ENCODE peak calls at places on chromosome 5, in five cellular contexts. One of them, this sample, is unnamed. For H3K9me3 and H3K4me1, the result is how much of the 10 kb centered on the place peaks cover.

GRCh38 chr5:83475540-83476469 is 4.3 kb downstream of the VCAN start:
- DNase-seq in PC-9: no peak
- DNase-seq in hepatocyte: no peak
- DNase-seq in esophagus muscularis mucosa: no peak
- DNase-seq in aorta: no peak
- DNase-seq in this sample: no peak

GRCh38 chr5:1008451-1009358 is at the start of gene NKD2:
- DNase-seq in hepatocyte: peak
- DNase-seq in aorta: peak
- DNase-seq in esophagus muscularis mucosa: no peak
- DNase-seq in PC-9: no peak
- DNase-seq in this sample: no peak

GRCh38 chr5:137231535-137231934 is 267.6 kb downstream of the SPOCK1 start:
- DNase-seq in esophagus muscularis mucosa: no peak
- DNase-seq in PC-9: peak
- DNase-seq in aorta: no peak
- DNase-seq in hepatocyte: no peak
- DNase-seq in this sample: no peak

GRCh38 chr5:97452646-97453045 is 269.6 kb upstream of the RIOK2 start:
- DNase-seq in aorta: no peak
- DNase-seq in hepatocyte: no peak
- DNase-seq in PC-9: no peak
- DNase-seq in esophagus muscularis mucosa: no peak
- DNase-seq in this sample: no peak

GRCh38 chr5:167643616-167644015 is 647.8 kb upstream of the WWC1 start:
- DNase-seq in hepatocyte: no peak
- DNase-seq in PC-9: no peak
- DNase-seq in aorta: no peak
- DNase-seq in esophagus muscularis mucosa: no peak
- DNase-seq in this sample: no peak

GRCh38 chr5:37889612-37890317 is 49.9 kb upstream of the GDNF start:
- DNase-seq in PC-9: no peak
- DNase-seq in hepatocyte: no peak
- DNase-seq in esophagus muscularis mucosa: no peak
- DNase-seq in aorta: no peak
- DNase-seq in this sample: no peak

GRCh38 chr5:172837640-172838039 is 3.6 kb downstream of the ERGIC1 start:
- DNase-seq in hepatocyte: peak
- DNase-seq in esophagus muscularis mucosa: no peak
- DNase-seq in aorta: peak
- DNase-seq in PC-9: no peak
- DNase-seq in this sample: peak

GRCh38 chr5:10566556-10567068 is 2.7 kb downstream of the ANKRD33B start:
- DNase-seq in aorta: no peak
- DNase-seq in PC-9: no peak
- DNase-seq in hepatocyte: no peak
- DNase-seq in esophagus muscularis mucosa: no peak
- DNase-seq in this sample: no peak

GRCh38 chr5:33372721-33373120 is 68.0 kb upstream of the TARS1 start:
- DNase-seq in PC-9: no peak
- DNase-seq in aorta: no peak
- DNase-seq in esophagus muscularis mucosa: no peak
- DNase-seq in hepatocyte: no peak
- DNase-seq in this sample: no peak

GRCh38 chr5:167802755-167803431 is 488.6 kb upstream of the WWC1 start:
- DNase-seq in PC-9: peak
- DNase-seq in aorta: no peak
- DNase-seq in esophagus muscularis mucosa: no peak
- DNase-seq in hepatocyte: no peak
- DNase-seq in this sample: no peak

GRCh38 chr5:74272831-74273545 is 367.5 kb downstream of the ENC1 start:
- DNase-seq in esophagus muscularis mucosa: peak
- DNase-seq in hepatocyte: no peak
- DNase-seq in PC-9: no peak
- DNase-seq in aorta: no peak
- DNase-seq in this sample: no peak

GRCh38 chr5:73106335-73106734 is 14.0 kb upstream of the TMEM171 start:
- DNase-seq in esophagus muscularis mucosa: no peak
- DNase-seq in PC-9: no peak
- DNase-seq in aorta: no peak
- DNase-seq in hepatocyte: no peak
- DNase-seq in this sample: no peak

GRCh38 chr5:51381801-51382507 is 1.3 kb upstream of the ISL1 start:
- DNase-seq in hepatocyte: no peak
- DNase-seq in aorta: no peak
- DNase-seq in esophagus muscularis mucosa: no peak
- DNase-seq in PC-9: no peak
- DNase-seq in this sample: no peak

GRCh38 chr5:175845229-175845628 is 26.1 kb upstream of the CPLX2 start:
- DNase-seq in aorta: no peak
- DNase-seq in esophagus muscularis mucosa: no peak
- DNase-seq in PC-9: no peak
- DNase-seq in hepatocyte: no peak
- DNase-seq in this sample: no peak

GRCh38 chr5:10685103-10685502 is 75.9 kb downstream of the DAP start:
- DNase-seq in PC-9: no peak
- DNase-seq in hepatocyte: no peak
- DNase-seq in esophagus muscularis mucosa: no peak
- DNase-seq in aorta: no peak
- DNase-seq in this sample: no peak

GRCh38 chr5:176542135-176542595 is 5.0 kb upstream of the RNF44 start:
- DNase-seq in aorta: no peak
- DNase-seq in esophagus muscularis mucosa: no peak
- DNase-seq in hepatocyte: no peak
- DNase-seq in PC-9: no peak
- DNase-seq in this sample: peak

GRCh38 chr5:103674321-103674720 is 111.7 kb upstream of the NUDT12 start:
- DNase-seq in esophagus muscularis mucosa: no peak
- DNase-seq in hepatocyte: no peak
- DNase-seq in PC-9: no peak
- DNase-seq in aorta: no peak
- DNase-seq in this sample: no peak

GRCh38 chr5:102796014-102796413 is 40.9 kb downstream of the PAM start:
- DNase-seq in aorta: no peak
- DNase-seq in hepatocyte: no peak
- DNase-seq in PC-9: no peak
- DNase-seq in esophagus muscularis mucosa: no peak
- DNase-seq in this sample: no peak

GRCh38 chr5:58458851-58459275 is 1.0 kb downstream of the PLK2 start:
- DNase-seq in hepatocyte: peak
- DNase-seq in aorta: no peak
- DNase-seq in PC-9: peak
- DNase-seq in esophagus muscularis mucosa: no peak
- DNase-seq in this sample: peak

GRCh38 chr5:176491056-176491646 is 43.0 kb downstream of the FAF2 start:
- DNase-seq in hepatocyte: no peak
- DNase-seq in aorta: no peak
- DNase-seq in PC-9: no peak
- DNase-seq in esophagus muscularis mucosa: no peak
- DNase-seq in this sample: no peak

GRCh38 chr5:178941361-178941760 is 363 bp downstream of the ZNF454 start:
- DNase-seq in esophagus muscularis mucosa: no peak
- DNase-seq in PC-9: no peak
- DNase-seq in hepatocyte: no peak
- DNase-seq in aorta: no peak
- DNase-seq in this sample: peak
- H3K9me3 ChIP-seq in esophagus muscularis mucosa: under half
- H3K9me3 ChIP-seq in PC-9: under half
- H3K9me3 ChIP-seq in hepatocyte: under half
- H3K9me3 ChIP-seq in aorta: under half
- H3K9me3 ChIP-seq in this sample: under half

GRCh38 chr5:142871056-142871879 is 101.1 kb downstream of the ARHGAP26 start:
- DNase-seq in PC-9: no peak
- DNase-seq in esophagus muscularis mucosa: no peak
- DNase-seq in aorta: no peak
- DNase-seq in hepatocyte: no peak
- DNase-seq in this sample: peak

GRCh38 chr5:142869883-142870282 is 99.7 kb downstream of the ARHGAP26 start:
- DNase-seq in aorta: no peak
- DNase-seq in hepatocyte: no peak
- DNase-seq in PC-9: no peak
- DNase-seq in esophagus muscularis mucosa: no peak
- DNase-seq in this sample: peak

GRCh38 chr5:142871880-142872200 is 101.7 kb downstream of the ARHGAP26 start:
- DNase-seq in esophagus muscularis mucosa: no peak
- DNase-seq in PC-9: no peak
- DNase-seq in hepatocyte: no peak
- DNase-seq in aorta: no peak
- DNase-seq in this sample: no peak

GRCh38 chr5:142872217-142872616 is 102.0 kb downstream of the ARHGAP26 start:
- DNase-seq in PC-9: no peak
- DNase-seq in hepatocyte: no peak
- DNase-seq in esophagus muscularis mucosa: no peak
- DNase-seq in aorta: no peak
- DNase-seq in this sample: no peak

DNA sequence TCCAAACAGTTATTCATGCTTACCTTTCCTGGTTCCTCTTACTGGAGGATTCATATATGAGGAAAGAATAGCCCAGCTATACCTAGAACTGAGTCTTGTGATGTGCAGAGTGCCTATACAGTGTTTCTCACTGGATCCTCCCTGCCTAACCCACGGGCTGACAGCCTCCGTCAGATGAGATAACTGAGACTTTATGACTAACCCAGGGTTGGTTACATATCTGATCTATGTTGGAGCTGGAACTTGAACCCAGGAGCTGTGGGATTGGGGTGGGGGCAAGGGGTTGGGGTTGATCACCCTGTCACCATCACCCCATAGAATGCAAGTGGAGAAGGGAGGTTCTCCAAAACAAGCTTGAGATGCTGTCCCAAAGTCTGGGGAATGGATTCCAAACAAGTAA is 100.4 kb downstream of the ARHGAP26 start:
- DNase-seq in hepatocyte: no peak
- DNase-seq in aorta: no peak
- DNase-seq in PC-9: no peak
- DNase-seq in esophagus muscularis mucosa: no peak
- DNase-seq in this sample: peak
- H3K27ac ChIP-seq in hepatocyte: no peak
- H3K27ac ChIP-seq in aorta: no peak
- H3K27ac ChIP-seq in PC-9: no peak
- H3K27ac ChIP-seq in esophagus muscularis mucosa: no peak
- H3K27ac ChIP-seq in this sample: peak

DNA sequence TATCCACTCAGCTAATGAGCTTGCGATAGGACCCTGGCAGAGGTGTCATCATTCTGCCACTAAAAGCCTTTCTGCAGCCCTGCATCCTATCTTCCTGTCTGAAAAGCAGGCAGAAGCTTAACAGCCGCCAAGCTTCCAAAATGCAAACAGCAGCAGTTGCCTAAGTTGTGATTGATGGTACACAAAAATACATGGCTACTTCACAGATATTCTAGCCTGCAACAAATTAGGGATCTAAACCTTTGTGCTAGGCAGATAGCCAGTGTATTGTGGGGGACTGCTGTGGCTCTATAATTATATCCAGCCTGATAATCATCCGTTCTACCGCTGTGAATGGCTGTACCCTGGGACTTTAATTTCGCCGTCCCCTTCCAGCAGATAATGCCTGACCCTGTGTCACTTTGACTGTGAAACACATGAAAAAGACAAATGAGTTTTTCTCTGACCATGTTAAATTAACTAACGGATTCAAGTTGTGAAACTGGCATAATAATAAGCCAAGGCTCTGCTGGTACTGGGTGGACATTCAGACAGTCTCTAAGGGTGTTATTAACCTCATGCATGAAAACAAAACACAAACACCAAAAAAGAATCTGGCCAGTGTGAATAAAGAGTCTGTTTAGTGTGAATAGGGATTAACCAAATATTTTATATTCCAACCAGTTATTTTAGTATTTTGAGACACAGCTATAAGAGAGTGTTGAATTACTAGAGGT is 45.9 kb downstream of the SEMA6A start:
- DNase-seq in hepatocyte: no peak
- DNase-seq in esophagus muscularis mucosa: no peak
- DNase-seq in aorta: no peak
- DNase-seq in PC-9: no peak
- DNase-seq in this sample: no peak
- H3K4me1 ChIP-seq in hepatocyte: half or more
- H3K4me1 ChIP-seq in esophagus muscularis mucosa: under half
- H3K4me1 ChIP-seq in aorta: under half
- H3K4me1 ChIP-seq in PC-9: under half
- H3K4me1 ChIP-seq in this sample: under half

GRCh38 chr5:141419074-141419880 is 1.6 kb upstream of the PCDHGA11 start:
- DNase-seq in esophagus muscularis mucosa: peak
- DNase-seq in hepatocyte: no peak
- DNase-seq in PC-9: no peak
- DNase-seq in aorta: no peak
- DNase-seq in this sample: no peak
- H3K9me3 ChIP-seq in esophagus muscularis mucosa: half or more
- H3K9me3 ChIP-seq in hepatocyte: half or more
- H3K9me3 ChIP-seq in PC-9: under half
- H3K9me3 ChIP-seq in aorta: under half
- H3K9me3 ChIP-seq in this sample: under half

GRCh38 chr5:154696891-154697290 is 58.3 kb upstream of the LARP1 start:
- DNase-seq in esophagus muscularis mucosa: no peak
- DNase-seq in aorta: no peak
- DNase-seq in hepatocyte: no peak
- DNase-seq in PC-9: no peak
- DNase-seq in this sample: no peak
- H3K27ac ChIP-seq in esophagus muscularis mucosa: no peak
- H3K27ac ChIP-seq in aorta: no peak
- H3K27ac ChIP-seq in hepatocyte: no peak
- H3K27ac ChIP-seq in PC-9: no peak
- H3K27ac ChIP-seq in this sample: no peak

DNA sequence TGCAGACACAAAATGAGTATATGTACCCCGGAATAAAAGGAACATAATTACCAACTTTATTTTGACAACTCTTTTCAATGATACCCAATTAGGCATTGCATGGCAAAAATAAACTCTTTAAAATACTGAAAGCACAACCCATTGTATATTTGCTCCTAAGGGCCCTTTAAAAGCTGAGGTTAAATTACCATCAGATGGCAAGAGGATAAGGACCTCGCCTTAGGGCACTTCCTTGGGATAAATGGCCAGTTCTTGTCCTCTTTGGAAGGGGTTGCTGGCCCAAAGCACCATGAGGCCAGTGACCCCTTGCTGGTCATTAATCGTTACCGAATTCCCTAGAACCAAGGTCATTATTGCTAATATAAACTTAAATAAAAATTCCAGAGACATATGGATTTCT is 46.0 kb downstream of the EBF1 start:
- DNase-seq in PC-9: no peak
- DNase-seq in hepatocyte: no peak
- DNase-seq in aorta: no peak
- DNase-seq in esophagus muscularis mucosa: no peak
- DNase-seq in this sample: no peak
- H3K4me1 ChIP-seq in PC-9: under half
- H3K4me1 ChIP-seq in hepatocyte: under half
- H3K4me1 ChIP-seq in aorta: under half
- H3K4me1 ChIP-seq in esophagus muscularis mucosa: under half
- H3K4me1 ChIP-seq in this sample: under half

This sample was measured in small intestine.